ENCODE peak calls at places on chromosomes 13 and 19, in four cellular contexts. A, N, F and D are unnamed samples.

GRCh38 chr19:44003461-44004134 is 841 bp downstream of the ZNF230 start:
- DNase-seq in A (no peak), N (no peak), F (no peak), D (peak; percentile 47)

GRCh38 chr19:8262431-8262830 is 45.7 kb downstream of the CD320 start:
- DNase-seq in A (no peak), N (no peak), F (no peak), D (no peak)

GRCh38 chr19:42626181-42626580 is 31.5 kb upstream of the CEACAM8 start:
- DNase-seq in A (no peak), N (no peak), F (no peak), D (no peak)

GRCh38 chr13:95676100-95676774 is 702 bp upstream of the DNAJC3 start:
- DNase-seq in A (no peak), N (peak; percentile 39), F (peak; percentile 66), D (peak; percentile 72)

GRCh38 chr19:41019346-41019745 is 28.3 kb downstream of the CYP2B6 start:
- DNase-seq in A (no peak), N (no peak), F (no peak), D (no peak)

GRCh38 chr13:110882228-110882627 is 32.6 kb downstream of the ANKRD10 start:
- DNase-seq in A (no peak), N (no peak), F (no peak), D (peak; percentile 75)

GRCh38 chr13:19587635-19588300 is 26.4 kb upstream of the TPTE2 start:
- DNase-seq in A (no peak), N (peak; percentile 52), F (no peak), D (peak; percentile 27)

GRCh38 chr19:31351212-31352193 is 2.3 kb upstream of the TSHZ3 start:
- DNase-seq in A (no peak), N (peak; percentile 63), F (no peak), D (peak; percentile 73)

GRCh38 chr19:51531349-51532315 is at the start of gene SIGLEC6:
- DNase-seq in A (no peak), N (no peak), F (no peak), D (no peak)

DNA sequence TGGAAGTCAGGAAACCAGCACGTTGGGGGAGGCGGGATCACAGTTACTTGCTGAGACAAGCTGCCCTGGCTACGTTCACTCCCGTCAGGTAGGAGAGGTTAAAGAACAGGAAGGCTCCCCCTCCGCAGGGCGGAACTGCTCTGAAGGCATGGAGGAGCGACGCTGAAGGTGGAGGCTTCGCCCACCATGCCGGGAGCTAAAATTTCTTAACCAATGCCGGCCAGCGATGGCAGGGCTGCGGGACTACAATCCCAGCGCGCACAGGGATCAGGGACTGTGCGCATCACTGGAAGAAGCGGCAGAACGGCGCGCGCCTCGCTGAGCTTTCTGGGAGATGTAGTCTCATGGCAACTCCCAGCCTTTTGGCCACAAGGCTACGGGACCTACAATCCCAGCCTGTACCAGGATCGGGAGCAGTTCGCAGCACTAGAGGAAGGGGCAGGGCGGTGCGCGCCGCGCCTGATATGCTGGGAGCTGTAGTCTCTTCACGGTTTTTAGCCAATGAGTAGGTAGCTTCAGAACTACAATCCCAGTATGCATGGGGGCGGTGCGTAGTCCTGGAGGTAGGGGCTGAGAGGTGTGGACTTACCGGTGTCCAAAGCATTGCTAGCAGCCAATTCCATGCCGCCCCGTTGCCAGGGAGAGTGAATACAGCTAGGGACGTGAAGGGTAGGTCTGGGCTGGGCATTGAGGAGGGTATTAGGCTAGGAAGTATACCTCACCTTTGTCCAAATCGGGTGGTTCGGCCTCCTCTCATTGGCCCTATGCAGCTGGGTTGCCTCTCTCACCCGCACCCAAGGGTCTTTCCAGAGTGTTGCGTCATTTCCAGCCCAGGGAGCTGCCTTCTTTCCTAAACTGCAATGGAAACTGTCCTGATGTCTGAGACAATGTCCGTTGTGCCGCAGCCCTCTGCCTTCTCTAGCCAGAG is 12.8 kb upstream of the ZNF682 start:
- DNase-seq in A (peak; percentile 100), N (peak; percentile 96), F (peak; percentile 100), D (peak; percentile 97)
- H3K23ac ChIP-seq in A (no peak overlapping the region), N (peak overlapping the region; percentile 8), F (no peak overlapping the region), D (no peak overlapping the region)

DNA sequence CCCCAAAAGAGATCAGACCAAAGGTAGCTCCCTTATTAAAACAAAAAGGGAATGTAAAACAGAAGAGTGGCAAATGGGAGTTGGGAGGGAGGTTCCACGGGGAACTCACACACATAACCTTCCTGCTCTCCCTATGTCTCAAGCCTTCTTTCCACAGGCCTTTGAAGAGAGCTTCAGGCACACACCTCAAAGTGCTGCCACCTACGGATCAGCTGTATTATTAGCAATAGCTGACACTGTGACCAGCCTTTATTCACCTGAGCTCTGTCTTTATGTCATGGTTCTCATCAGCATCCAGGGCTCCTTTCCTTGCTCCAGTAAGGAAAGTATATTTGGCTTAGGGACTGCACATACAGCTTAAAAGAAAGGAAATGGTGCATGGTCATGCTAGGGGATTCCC is 11.3 kb downstream of the ZNF571 start:
- DNase-seq in A (no peak), N (no peak), F (no peak), D (no peak)
- H3K9me3 ChIP-seq in A (peaks cover 39% of the 10 kb centered on the region), N (peaks cover 46% of the 10 kb centered on the region), F (peaks cover 33% of the 10 kb centered on the region), D (peaks cover 90% of the 10 kb centered on the region)

DNA sequence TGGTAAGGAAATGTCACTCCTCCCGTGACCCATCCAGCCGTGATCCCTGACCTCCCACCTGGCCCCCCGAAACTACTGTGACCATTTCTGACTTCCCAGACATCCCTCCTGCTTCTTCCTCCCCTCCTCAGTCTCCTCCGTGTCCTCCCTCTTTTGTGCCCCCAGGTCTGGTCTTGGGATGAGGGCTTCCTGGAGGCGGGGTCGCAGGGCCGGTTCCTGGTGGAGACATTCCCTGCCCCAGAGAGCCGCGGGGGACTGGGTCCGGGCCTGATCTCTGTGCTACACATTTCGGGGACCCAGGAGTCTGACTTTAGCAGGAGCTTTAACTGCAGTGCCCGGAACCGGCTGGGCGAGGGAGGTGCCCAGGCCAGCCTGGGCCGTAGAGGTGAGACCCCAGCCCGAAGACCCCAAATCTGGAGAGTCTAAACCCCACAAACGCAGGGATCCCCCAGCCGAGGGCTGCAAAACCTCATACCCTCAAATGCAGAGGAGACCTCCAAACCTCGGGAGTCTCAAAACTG is 5.0 kb downstream of the KIRREL2 start:
- DNase-seq in A (no peak), N (no peak), F (no peak), D (no peak)
- H3K23ac ChIP-seq in A (no peak overlapping the region), N (no peak overlapping the region), F (no peak overlapping the region), D (no peak overlapping the region)

DNA sequence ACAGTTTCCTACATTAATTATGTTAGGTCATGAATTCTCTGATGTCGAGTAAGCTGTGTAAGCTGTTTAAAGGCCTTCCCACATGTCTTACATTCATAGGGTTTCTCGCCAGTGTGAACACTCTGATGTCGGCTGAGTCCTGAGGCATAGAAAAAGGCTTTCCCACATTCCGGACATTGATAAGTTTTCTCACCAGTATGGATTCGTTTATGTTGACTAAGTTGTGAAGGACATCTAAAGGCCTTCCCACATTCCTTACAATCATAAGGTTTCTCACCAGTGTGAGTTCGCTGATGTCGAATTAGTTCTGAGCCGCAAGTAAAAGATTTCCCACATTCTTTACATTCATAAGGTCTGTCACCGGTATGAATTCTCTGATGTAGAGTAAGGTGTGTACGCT is 24.9 kb downstream of the ZNF850 start:
- DNase-seq in A (no peak), N (no peak), F (no peak), D (no peak)
- H3K9me3 ChIP-seq in A (peaks cover 86% of the 10 kb centered on the region), N (peaks cover 82% of the 10 kb centered on the region), F (peaks cover 74% of the 10 kb centered on the region), D (peaks cover 97% of the 10 kb centered on the region)

DNA sequence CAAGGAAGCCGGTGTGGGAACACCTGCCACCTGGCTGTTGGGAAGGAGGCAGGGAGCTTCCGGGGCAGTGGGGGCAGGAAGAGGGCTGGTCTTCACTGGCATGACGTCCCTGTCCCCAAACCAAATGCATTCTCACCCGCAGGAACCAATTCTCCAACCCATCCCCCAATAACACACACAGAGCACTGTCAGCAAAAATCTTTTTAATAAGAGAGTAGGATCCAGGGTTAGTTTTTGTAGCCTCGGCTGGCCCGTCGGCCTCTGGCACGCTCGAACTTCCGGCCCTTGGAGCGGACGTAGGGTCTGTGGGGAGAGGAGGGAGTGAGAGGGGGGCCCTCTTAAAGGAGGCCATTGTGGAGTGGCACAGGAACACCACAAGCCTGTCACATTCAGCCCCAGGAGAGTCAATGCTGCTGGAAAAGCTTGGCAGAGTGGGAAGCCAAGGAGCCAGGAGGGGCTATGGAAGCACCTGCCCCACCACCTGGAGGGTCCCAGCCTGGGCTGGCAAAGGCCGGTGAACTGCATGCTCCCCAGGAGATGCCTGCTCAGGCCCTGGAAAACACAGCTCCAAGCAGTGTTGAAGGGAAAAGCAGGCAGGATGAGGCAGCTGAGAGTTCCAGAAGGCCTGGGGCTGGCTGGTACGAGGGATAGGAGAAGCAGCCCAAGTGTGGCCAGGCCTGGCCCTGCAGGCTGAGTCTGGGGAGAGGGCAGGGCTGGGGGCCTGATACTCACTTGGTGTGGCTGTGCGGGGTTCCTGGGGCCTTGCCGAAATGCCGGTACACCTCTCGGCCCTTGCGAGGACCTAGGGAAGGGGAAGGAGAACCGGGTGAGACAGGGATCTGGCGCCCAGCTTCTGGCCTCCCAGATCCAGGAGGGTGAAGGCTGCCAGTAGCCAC is 517 bp upstream of the FAM83E start:
- DNase-seq in A (no peak), N (no peak), F (peak; percentile 94), D (no peak)
- H3K23ac ChIP-seq in A (no peak overlapping the region), N (no peak overlapping the region), F (no peak overlapping the region), D (no peak overlapping the region)